ENCODE peak calls at places on chromosomes 16 and 17, in seven cellular contexts. U is fibroblast of lung, I is EL, B is ELR, N is ascending aorta, T is mesothelial cell of epicardium, E is left ventricle myocardium superior. S is an unnamed sample.
A peak's percentile ranks its signal among the peaks of the same experiment; 100 is the strongest.

GRCh38 chr17:48671697-48672171 is 45.6 kb upstream of the HOXB9 start:
- DNase-seq in U (peak; percentile 78), I (peak; percentile 73), T (peak; percentile 69), N (peak; percentile 87), B (peak; percentile 84), E (peak; percentile 90), S (peak; percentile 34)

GRCh38 chr16:11370084-11370931 is 25.0 kb downstream of the RMI2 start:
- DNase-seq in T (no peak), B (no peak), E (no peak), U (no peak), N (no peak), I (no peak), S (peak; percentile 15)

GRCh38 chr16:28186752-28187151 is 25.0 kb downstream of the XPO6 start:
- DNase-seq in T (no peak), B (peak; percentile 88), U (peak; percentile 18), I (peak; percentile 77), N (no peak), E (no peak), S (no peak)

GRCh38 chr17:55314784-55315491 is 50.2 kb downstream of the HLF start:
- DNase-seq in N (no peak), B (no peak), T (no peak), E (no peak), I (no peak), U (no peak), S (no peak)

GRCh38 chr16:47142469-47143328 is 1.0 kb downstream of the NETO2 start:
- DNase-seq in T (no peak), B (peak; percentile 63), U (peak; percentile 60), I (peak; percentile 42), E (peak; percentile 44), N (no peak), S (no peak)

GRCh38 chr17:64687376-64687775 is 25.3 kb upstream of the SMURF2 start:
- DNase-seq in N (no peak), I (no peak), U (no peak), B (no peak), T (no peak), E (no peak), S (peak; percentile 75)

GRCh38 chr17:37842401-37842800 is 81.8 kb upstream of the TBC1D3K start:
- DNase-seq in T (no peak), E (no peak), B (no peak), N (no peak), U (no peak), I (no peak), S (peak; percentile 90)

GRCh38 chr16:86895609-86896008 is 317.3 kb downstream of the FOXL1 start:
- DNase-seq in B (no peak), I (no peak), N (no peak), U (no peak), E (no peak), T (no peak), S (no peak)

GRCh38 chr17:14922421-14922820 is 342.7 kb downstream of the PMP22 start:
- DNase-seq in E (no peak), U (peak; percentile 51), B (no peak), I (peak; percentile 30), N (no peak), T (no peak), S (no peak)

GRCh38 chr16:87918314-87918713 is 18.0 kb downstream of the CA5A start:
- DNase-seq in U (no peak), I (peak; percentile 26), E (no peak), B (peak; percentile 20), T (no peak), N (peak; percentile 92), S (no peak)

GRCh38 chr17:2282297-2282873 is 21.2 kb downstream of the SMG6 start:
- DNase-seq in N (peak; percentile 67), U (peak; percentile 91), T (no peak), I (peak; percentile 84), B (peak; percentile 89), E (no peak), S (peak; percentile 43)

GRCh38 chr16:86072328-86073102 is 173.6 kb downstream of the IRF8 start:
- DNase-seq in N (no peak), U (peak; percentile 88), T (no peak), E (peak; percentile 65), I (peak; percentile 65), B (peak; percentile 79), S (peak; percentile 10)

GRCh38 chr17:14389656-14390055 is 88.8 kb downstream of the HS3ST3B1 start:
- DNase-seq in T (no peak), U (no peak), N (no peak), E (no peak), I (no peak), B (no peak), S (no peak)

GRCh38 chr17:82272495-82273326 is 789 bp downstream of the CSNK1D start:
- DNase-seq in E (peak; percentile 62), B (peak; percentile 40), T (peak; percentile 36), N (peak; percentile 71), I (no peak), U (no peak), S (no peak)

GRCh38 chr17:43817826-43818225 is 15.1 kb downstream of the MPP3 start:
- DNase-seq in U (no peak), B (no peak), T (no peak), E (no peak), N (no peak), I (no peak), S (no peak)

GRCh38 chr16:921321-921905 is 49.4 kb downstream of the LMF1 start:
- DNase-seq in I (no peak), U (no peak), N (no peak), B (no peak), T (no peak), E (peak; percentile 19), S (no peak)

GRCh38 chr16:55136356-55136755 is 187.6 kb upstream of the IRX6 start:
- DNase-seq in E (no peak), N (no peak), T (no peak), B (no peak), U (no peak), I (no peak), S (no peak)

GRCh38 chr16:3087243-3087791 is 11.8 kb downstream of the ZSCAN10 start:
- DNase-seq in E (peak; percentile 60), U (no peak), I (no peak), N (no peak), B (no peak), T (no peak), S (no peak)

GRCh38 chr17:8144401-8145295 is 7.6 kb downstream of the PER1 start:
- DNase-seq in I (no peak), U (no peak), B (no peak), N (peak; percentile 61), E (no peak), T (no peak), S (no peak)

GRCh38 chr17:9875441-9875840 is 29.6 kb downstream of the RCVRN start:
- DNase-seq in I (peak; percentile 71), N (peak; percentile 52), B (peak; percentile 28), U (peak; percentile 85), T (no peak), E (no peak), S (peak; percentile 73)

GRCh38 chr16:87995644-87996043 is 44.4 kb downstream of the BANP start:
- DNase-seq in B (no peak), N (peak; percentile 52), I (no peak), U (no peak), E (no peak), T (no peak), S (no peak)

GRCh38 chr16:20385844-20386832 is 18.4 kb downstream of the PDILT start:
- DNase-seq in B (peak; percentile 52), T (peak; percentile 54), N (peak; percentile 66), U (peak; percentile 39), E (peak; percentile 77), I (peak; percentile 36), S (no peak)

GRCh38 chr17:7336240-7337175 is at the start of gene ACAP1:
- DNase-seq in T (no peak), U (no peak), E (peak; percentile 58), I (no peak), N (peak; percentile 61), B (no peak), S (no peak)

GRCh38 chr17:72826602-72827001 is 265.9 kb downstream of the SLC39A11 start:
- DNase-seq in T (no peak), B (peak; percentile 89), N (no peak), U (peak; percentile 4), E (no peak), I (peak; percentile 41), S (peak; percentile 51)

GRCh38 chr17:76080207-76080933 is 1.4 kb downstream of the ZACN start:
- DNase-seq in N (no peak), I (no peak), U (no peak), B (no peak), T (no peak), E (no peak), S (no peak)

GRCh38 chr16:53821957-53822625 is 118.1 kb downstream of the FTO start:
- DNase-seq in U (peak; percentile 68), I (peak; percentile 88), B (peak; percentile 88), N (no peak), T (no peak), E (no peak), S (peak; percentile 76)

GRCh38 chr17:79975498-79976134 is 60.1 kb downstream of the TBC1D16 start:
- DNase-seq in I (no peak), T (peak; percentile 12), U (no peak), N (no peak), B (no peak), E (no peak), S (no peak)

GRCh38 chr17:44919411-44919810 is 4.1 kb upstream of the GFAP start:
- DNase-seq in U (no peak), I (no peak), T (no peak), E (no peak), N (no peak), B (no peak), S (no peak)

GRCh38 chr17:81302861-81303326 is 7.8 kb upstream of the SLC38A10 start:
- DNase-seq in E (no peak), B (peak; percentile 52), I (peak; percentile 45), U (no peak), N (no peak), T (no peak), S (no peak)

GRCh38 chr17:75540923-75541503 is 15.5 kb downstream of the LLGL2 start:
- DNase-seq in T (no peak), U (no peak), N (no peak), B (no peak), I (no peak), E (no peak), S (no peak)

GRCh38 chr17:29107084-29107483 is 64.1 kb downstream of the PIPOX start:
- DNase-seq in I (no peak), B (no peak), T (no peak), N (no peak), E (no peak), U (no peak), S (no peak)

GRCh38 chr17:33981713-33982601 is 273.1 kb upstream of the CCL2 start:
- DNase-seq in N (no peak), E (peak; percentile 34), B (no peak), U (no peak), T (no peak), I (no peak), S (no peak)

GRCh38 chr17:35726609-35727460 is 4.6 kb upstream of the RASL10B start:
- DNase-seq in I (peak; percentile 96), B (peak; percentile 91), N (peak; percentile 68), E (peak; percentile 78), U (peak; percentile 93), T (peak; percentile 75), S (no peak)

GRCh38 chr17:82213251-82214011 is 789 bp upstream of the CCDC57 start:
- DNase-seq in B (peak; percentile 89), I (peak; percentile 85), U (peak; percentile 69), N (peak; percentile 76), E (no peak), T (no peak), S (peak; percentile 92)

GRCh38 chr16:31183432-31184428 is 3.8 kb downstream of the FUS start:
- DNase-seq in B (no peak), I (no peak), U (no peak), E (no peak), T (no peak), N (no peak), S (no peak)

GRCh38 chr17:33464669-33465275 is 171.7 kb upstream of the ASIC2 start:
- DNase-seq in B (no peak), E (no peak), U (no peak), T (no peak), I (no peak), N (no peak), S (no peak)

GRCh38 chr17:67469208-67469980 is 92.3 kb downstream of the PITPNC1 start:
- DNase-seq in N (no peak), B (no peak), I (no peak), E (no peak), U (no peak), T (no peak), S (no peak)

S was measured in RCC 7860.